ENCODE peak calls at places on chromosomes 1 and 21, in four cellular contexts. M is hepatocyte, H is fibroblast of lung, O is H1. T is an unnamed sample.

GRCh38 chr1:27392778-27393635 is 585 bp downstream of the GPR3 start:
- DNase-seq in M (no peak), H (no peak), O (no peak), T (no peak)

GRCh38 chr1:58446368-58446767 is 100.2 kb downstream of the OMA1 start:
- DNase-seq in M (no peak), H (no peak), O (no peak), T (no peak)

GRCh38 chr21:45632897-45633260 is 10.6 kb upstream of the PCBP3 start:
- DNase-seq in M (no peak), H (no peak), O (no peak), T (no peak)

GRCh38 chr1:75855010-75855409 is 58.3 kb downstream of the MSH4 start:
- DNase-seq in M (no peak), H (peak; percentile 77), O (no peak), T (peak; percentile 73)

GRCh38 chr1:17851075-17851474 is 95.9 kb downstream of the ACTL8 start:
- DNase-seq in M (no peak), H (no peak), O (no peak), T (no peak)

GRCh38 chr1:25548601-25549000 is 5.2 kb downstream of the LDLRAP1 start:
- DNase-seq in M (no peak), H (no peak), O (no peak), T (no peak)

GRCh38 chr1:151834239-151834638 is 2.6 kb upstream of the RORC start:
- DNase-seq in M (no peak), H (no peak), O (no peak), T (no peak)

GRCh38 chr1:102628008-102628736 is 480.1 kb downstream of the COL11A1 start:
- DNase-seq in M (peak; percentile 20), H (no peak), O (no peak), T (no peak)

GRCh38 chr1:62110198-62110817 is 84.3 kb upstream of the L1TD1 start:
- DNase-seq in M (no peak), H (no peak), O (no peak), T (no peak)

GRCh38 chr1:209755926-209756607 is at the start of gene TRAF3IP3:
- DNase-seq in M (no peak), H (no peak), O (no peak), T (no peak)

GRCh38 chr1:2436876-2437275 is 24.5 kb upstream of the PEX10 start:
- DNase-seq in M (no peak), H (no peak), O (no peak), T (no peak)

GRCh38 chr1:2438038-2438437 is 25.7 kb upstream of the PEX10 start:
- DNase-seq in M (no peak), H (no peak), O (no peak), T (no peak)

GRCh38 chr1:2437617-2438016 is 25.3 kb upstream of the PEX10 start:
- DNase-seq in M (no peak), H (no peak), O (no peak), T (no peak)

GRCh38 chr1:2439369-2439768 is 27.0 kb upstream of the PEX10 start:
- DNase-seq in M (no peak), H (no peak), O (no peak), T (no peak)

DNA sequence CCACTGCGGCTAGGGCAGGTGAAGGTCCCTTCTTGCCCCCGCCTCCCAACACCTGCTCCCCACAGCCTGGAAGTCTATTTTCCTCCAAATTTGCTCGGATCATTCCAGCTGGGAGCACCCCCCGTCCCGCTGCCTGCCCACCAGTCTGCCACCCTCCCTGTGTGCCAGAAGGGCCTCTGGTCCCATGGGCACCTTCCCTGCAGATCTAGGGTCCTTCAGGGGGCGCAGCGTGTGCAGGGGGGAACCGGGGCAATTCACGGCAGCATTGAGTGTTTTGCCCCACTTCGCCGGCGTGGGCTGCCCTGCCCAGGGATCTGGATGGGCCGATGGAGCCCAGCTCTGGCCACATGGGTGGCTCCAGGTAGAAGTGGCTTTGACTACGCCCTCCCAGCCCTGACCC is 26.3 kb upstream of the PEX10 start:
- DNase-seq in M (no peak), H (no peak), O (no peak), T (no peak)
- H3K4me2 ChIP-seq in M (no peak overlapping the region), H (no peak overlapping the region), O (no peak overlapping the region), T (no peak overlapping the region)

GRCh38 chr1:85692730-85693314 is 15.4 kb downstream of the ZNHIT6 start:
- DNase-seq in M (peak; percentile 43), H (peak; percentile 56), O (no peak), T (peak; percentile 45)
- TF ChIP-seq CTCF in M (peak; percentile 70), H (peak; percentile 42), O (peak; percentile 22), T (peak; percentile 34)

GRCh38 chr21:43733060-43733459 is 14.1 kb downstream of the PDXK start:
- DNase-seq in M (no peak), H (no peak), O (no peak), T (no peak)
- H4K20me1 ChIP-seq in M (peaks cover 5% of the 10 kb centered on the region), H (no peaks in the 10 kb centered on the region), O (peaks cover 20% of the 10 kb centered on the region), T (peaks cover 80% of the 10 kb centered on the region)

GRCh38 chr1:181134543-181135461 is 46.3 kb downstream of the IER5 start:
- DNase-seq in M (no peak), H (peak; percentile 89), O (no peak), T (peak; percentile 82)

GRCh38 chr1:181136738-181137122 is 48.2 kb downstream of the IER5 start:
- DNase-seq in M (no peak), H (no peak), O (no peak), T (no peak)

GRCh38 chr1:181135462-181135781 is 46.9 kb downstream of the IER5 start:
- DNase-seq in M (no peak), H (peak; percentile 49), O (no peak), T (no peak)

GRCh38 chr1:181137217-181137743 is 48.8 kb downstream of the IER5 start:
- DNase-seq in M (no peak), H (no peak), O (no peak), T (no peak)

GRCh38 chr1:181135815-181136737 is 47.6 kb downstream of the IER5 start:
- DNase-seq in M (no peak), H (peak; percentile 94), O (no peak), T (peak; percentile 93)
- H3K4me2 ChIP-seq in M (peak overlapping the region; percentile 23), H (peak overlapping the region; percentile 51), O (no peak overlapping the region), T (peak overlapping the region; percentile 82)

GRCh38 chr1:116465477-116465844 is 92.4 kb downstream of the ATP1A1 start:
- DNase-seq in M (no peak), H (no peak), O (no peak), T (no peak)

GRCh38 chr1:116466810-116467557 is 93.9 kb downstream of the ATP1A1 start:
- DNase-seq in M (no peak), H (no peak), O (no peak), T (no peak)

GRCh38 chr1:116462722-116463121 is 89.7 kb downstream of the ATP1A1 start:
- DNase-seq in M (no peak), H (no peak), O (no peak), T (no peak)

GRCh38 chr1:116463730-116464129 is 90.7 kb downstream of the ATP1A1 start:
- DNase-seq in M (no peak), H (no peak), O (no peak), T (no peak)

GRCh38 chr1:116465845-116466685 is 93.0 kb downstream of the ATP1A1 start:
- DNase-seq in M (peak; percentile 64), H (no peak), O (no peak), T (no peak)
- TF ChIP-seq CTCF in M (no peak), H (no peak), O (no peak), T (no peak)

GRCh38 chr1:183074215-183074614 is 51.0 kb downstream of the LAMC1 start:
- DNase-seq in M (no peak), H (no peak), O (no peak), T (no peak)

GRCh38 chr1:183069562-183070216 is 46.5 kb downstream of the LAMC1 start:
- DNase-seq in M (no peak), H (peak; percentile 68), O (no peak), T (peak; percentile 62)

GRCh38 chr1:183073320-183073719 is 50.1 kb downstream of the LAMC1 start:
- DNase-seq in M (no peak), H (no peak), O (no peak), T (no peak)

GRCh38 chr1:183070923-183071618 is 47.9 kb downstream of the LAMC1 start:
- DNase-seq in M (no peak), H (peak; percentile 98), O (no peak), T (peak; percentile 98)

DNA sequence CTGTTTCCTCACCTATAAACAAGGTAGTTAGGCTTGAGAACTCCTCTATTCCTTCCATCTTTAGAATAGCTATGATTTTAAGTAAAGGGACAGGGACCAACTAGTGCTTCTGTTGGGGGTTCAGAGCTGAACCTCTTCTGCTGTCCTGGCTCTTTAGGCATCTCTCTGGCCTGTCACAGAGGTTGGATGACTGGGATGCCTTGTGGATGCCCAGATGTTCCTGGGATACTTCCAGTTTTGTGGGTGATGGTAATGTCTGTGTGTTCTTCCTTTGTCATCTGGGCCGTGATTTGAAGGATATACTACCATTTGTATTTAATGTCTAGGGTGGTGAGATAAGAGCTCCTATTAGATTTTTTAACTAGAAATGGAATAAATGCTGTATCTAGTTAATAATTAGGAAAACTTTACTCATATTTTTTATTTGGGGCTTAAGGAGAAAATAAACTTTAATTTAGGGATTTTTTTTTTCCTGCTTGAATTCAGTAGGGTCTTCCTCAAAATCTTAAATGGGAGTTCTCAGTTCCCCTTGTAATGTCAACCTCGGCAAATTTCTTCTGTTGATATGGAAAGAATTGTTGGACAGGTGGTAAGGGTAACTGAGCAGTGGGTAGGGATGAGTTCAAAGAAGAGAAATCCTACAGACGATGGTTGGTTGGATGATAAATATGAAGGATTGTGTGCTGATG is 47.2 kb downstream of the LAMC1 start:
- DNase-seq in M (no peak), H (no peak), O (no peak), T (no peak)
- H4K20me1 ChIP-seq in M (no peaks in the 10 kb centered on the region), H (peaks cover 11% of the 10 kb centered on the region), O (peaks cover 3% of the 10 kb centered on the region), T (peaks cover 71% of the 10 kb centered on the region)

GRCh38 chr1:120178799-120179419 is 2.6 kb upstream of the SEC22B start:
- DNase-seq in M (peak; percentile 4), H (peak; percentile 27), O (no peak), T (peak; percentile 19)

GRCh38 chr1:120176092-120176855 is at the start of gene SEC22B:
- DNase-seq in M (peak; percentile 92), H (peak; percentile 95), O (peak; percentile 85), T (peak; percentile 92)

DNA sequence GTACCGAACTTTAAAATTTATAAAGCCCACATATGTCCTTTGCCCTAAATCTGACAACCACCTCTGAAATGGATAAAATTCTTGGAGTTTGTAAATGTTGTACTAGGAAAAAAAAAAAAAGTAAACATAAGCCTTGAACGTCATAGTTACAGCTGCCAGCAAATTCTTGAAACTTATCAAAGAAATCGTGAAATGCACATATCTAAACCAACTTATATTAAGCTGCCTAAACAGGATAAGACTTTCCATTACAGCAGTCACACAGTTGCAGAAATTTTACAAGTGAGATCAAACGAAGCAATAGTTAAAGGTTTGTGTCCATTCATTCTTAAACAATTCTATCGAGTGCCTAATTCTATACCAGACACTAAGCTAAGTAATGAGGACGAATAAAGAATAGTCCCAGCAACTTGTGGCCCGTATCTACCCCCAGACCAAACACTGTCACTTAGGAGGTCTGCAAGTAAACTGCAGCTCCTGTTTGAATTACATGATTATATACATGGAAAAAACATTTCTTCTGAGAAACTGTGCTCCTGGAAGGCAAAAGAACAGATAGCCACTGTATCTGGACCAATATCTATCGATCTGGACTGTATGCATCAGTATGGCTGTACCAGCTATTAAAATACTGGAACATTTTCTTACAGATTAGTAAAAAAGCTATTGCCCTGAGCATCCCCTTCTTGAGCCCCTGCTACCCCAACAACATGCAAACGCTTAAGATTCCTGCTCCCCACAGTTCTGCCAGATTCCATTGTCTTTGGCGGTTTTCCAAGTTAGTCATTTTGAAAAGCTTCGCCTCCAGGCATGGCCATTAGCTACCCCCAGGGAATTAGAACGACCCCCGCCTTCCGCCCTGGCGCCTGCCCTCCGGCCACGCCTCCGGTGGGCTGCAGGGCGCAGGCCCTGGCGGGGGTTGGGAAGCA is 3.4 kb upstream of the SEC22B start:
- DNase-seq in M (peak; percentile 51), H (peak; percentile 88), O (no peak), T (peak; percentile 88)
- H3K4me2 ChIP-seq in M (peak overlapping the region; percentile 69), H (peak overlapping the region; percentile 84), O (peak overlapping the region; percentile 55), T (peak overlapping the region; percentile 83)